ENCODE peak calls at places on chromosome 1, in eight cellular contexts. One of them, this sample, is unnamed. For H3K4me1, the result is how much of the 10 kb centered on the place peaks cover.

GRCh38 chr1:247905899-247906503 is 10.6 kb downstream of the OR2W3 start:
- DNase-seq in ovary: no peak
- DNase-seq in endothelial cell of umbilical vein: no peak
- DNase-seq in MM.1S: no peak
- DNase-seq in fibroblast of lung: no peak
- DNase-seq in esophagus squamous epithelium: no peak
- DNase-seq in iPS DF 6.9: no peak
- DNase-seq in neuronal stem cell: no peak
- DNase-seq in this sample: no peak

GRCh38 chr1:26016258-26016943 is 5.2 kb upstream of the EXTL1 start:
- DNase-seq in ovary: no peak
- DNase-seq in endothelial cell of umbilical vein: no peak
- DNase-seq in MM.1S: no peak
- DNase-seq in fibroblast of lung: no peak
- DNase-seq in esophagus squamous epithelium: no peak
- DNase-seq in iPS DF 6.9: no peak
- DNase-seq in neuronal stem cell: no peak
- DNase-seq in this sample: no peak

GRCh38 chr1:214331827-214332423 is 51.0 kb downstream of the SMYD2 start:
- DNase-seq in ovary: no peak
- DNase-seq in endothelial cell of umbilical vein: peak
- DNase-seq in MM.1S: peak
- DNase-seq in fibroblast of lung: peak
- DNase-seq in esophagus squamous epithelium: no peak
- DNase-seq in iPS DF 6.9: no peak
- DNase-seq in neuronal stem cell: no peak
- DNase-seq in this sample: peak

GRCh38 chr1:1033009-1033587 is 13.2 kb downstream of the AGRN start:
- DNase-seq in ovary: peak
- DNase-seq in endothelial cell of umbilical vein: peak
- DNase-seq in MM.1S: peak
- DNase-seq in fibroblast of lung: peak
- DNase-seq in esophagus squamous epithelium: peak
- DNase-seq in iPS DF 6.9: peak
- DNase-seq in neuronal stem cell: peak
- DNase-seq in this sample: peak

GRCh38 chr1:231460614-231461013 is 38.5 kb upstream of the EGLN1 start:
- DNase-seq in ovary: no peak
- DNase-seq in endothelial cell of umbilical vein: no peak
- DNase-seq in MM.1S: peak
- DNase-seq in fibroblast of lung: no peak
- DNase-seq in esophagus squamous epithelium: no peak
- DNase-seq in iPS DF 6.9: no peak
- DNase-seq in neuronal stem cell: no peak
- DNase-seq in this sample: no peak

GRCh38 chr1:155706101-155706619 is 17.3 kb downstream of the DAP3 start:
- DNase-seq in ovary: no peak
- DNase-seq in endothelial cell of umbilical vein: no peak
- DNase-seq in MM.1S: no peak
- DNase-seq in fibroblast of lung: peak
- DNase-seq in esophagus squamous epithelium: no peak
- DNase-seq in iPS DF 6.9: no peak
- DNase-seq in neuronal stem cell: no peak
- DNase-seq in this sample: no peak

GRCh38 chr1:209585197-209585596 is 1.7 kb downstream of the CAMK1G start:
- DNase-seq in ovary: no peak
- DNase-seq in endothelial cell of umbilical vein: no peak
- DNase-seq in MM.1S: no peak
- DNase-seq in fibroblast of lung: no peak
- DNase-seq in esophagus squamous epithelium: no peak
- DNase-seq in iPS DF 6.9: no peak
- DNase-seq in neuronal stem cell: no peak
- DNase-seq in this sample: no peak

GRCh38 chr1:204465469-204466415 is 28.9 kb downstream of the PIK3C2B start:
- DNase-seq in ovary: no peak
- DNase-seq in endothelial cell of umbilical vein: peak
- DNase-seq in MM.1S: no peak
- DNase-seq in fibroblast of lung: no peak
- DNase-seq in esophagus squamous epithelium: no peak
- DNase-seq in iPS DF 6.9: no peak
- DNase-seq in neuronal stem cell: no peak
- DNase-seq in this sample: no peak

GRCh38 chr1:7491818-7492173 is 279.3 kb upstream of the VAMP3 start:
- DNase-seq in ovary: no peak
- DNase-seq in endothelial cell of umbilical vein: no peak
- DNase-seq in MM.1S: no peak
- DNase-seq in fibroblast of lung: no peak
- DNase-seq in esophagus squamous epithelium: no peak
- DNase-seq in iPS DF 6.9: no peak
- DNase-seq in neuronal stem cell: no peak
- DNase-seq in this sample: no peak

GRCh38 chr1:29698033-29698432 is 461.7 kb downstream of the PTPRU start:
- DNase-seq in ovary: no peak
- DNase-seq in endothelial cell of umbilical vein: no peak
- DNase-seq in MM.1S: no peak
- DNase-seq in fibroblast of lung: peak
- DNase-seq in esophagus squamous epithelium: no peak
- DNase-seq in iPS DF 6.9: no peak
- DNase-seq in neuronal stem cell: peak
- DNase-seq in this sample: no peak

GRCh38 chr1:245873068-245873467 is 634.0 kb downstream of the SMYD3 start:
- DNase-seq in ovary: no peak
- DNase-seq in endothelial cell of umbilical vein: no peak
- DNase-seq in MM.1S: no peak
- DNase-seq in fibroblast of lung: no peak
- DNase-seq in esophagus squamous epithelium: no peak
- DNase-seq in iPS DF 6.9: no peak
- DNase-seq in neuronal stem cell: no peak
- DNase-seq in this sample: no peak

GRCh38 chr1:5992814-5993552 is 758 bp upstream of the NPHP4 start:
- DNase-seq in ovary: peak
- DNase-seq in endothelial cell of umbilical vein: no peak
- DNase-seq in MM.1S: peak
- DNase-seq in fibroblast of lung: no peak
- DNase-seq in esophagus squamous epithelium: no peak
- DNase-seq in iPS DF 6.9: no peak
- DNase-seq in neuronal stem cell: no peak
- DNase-seq in this sample: no peak

GRCh38 chr1:241825581-241825980 is 22.4 kb upstream of the EXO1 start:
- DNase-seq in ovary: no peak
- DNase-seq in endothelial cell of umbilical vein: no peak
- DNase-seq in MM.1S: peak
- DNase-seq in fibroblast of lung: peak
- DNase-seq in esophagus squamous epithelium: no peak
- DNase-seq in iPS DF 6.9: no peak
- DNase-seq in neuronal stem cell: no peak
- DNase-seq in this sample: no peak

GRCh38 chr1:38013027-38013588 is 574 bp downstream of the UTP11 start:
- DNase-seq in ovary: no peak
- DNase-seq in endothelial cell of umbilical vein: no peak
- DNase-seq in MM.1S: no peak
- DNase-seq in fibroblast of lung: peak
- DNase-seq in esophagus squamous epithelium: no peak
- DNase-seq in iPS DF 6.9: no peak
- DNase-seq in neuronal stem cell: no peak
- DNase-seq in this sample: no peak

GRCh38 chr1:212597495-212597894 is 11.1 kb upstream of the ATF3 start:
- DNase-seq in ovary: no peak
- DNase-seq in endothelial cell of umbilical vein: no peak
- DNase-seq in MM.1S: no peak
- DNase-seq in fibroblast of lung: peak
- DNase-seq in esophagus squamous epithelium: no peak
- DNase-seq in iPS DF 6.9: no peak
- DNase-seq in neuronal stem cell: no peak
- DNase-seq in this sample: no peak

GRCh38 chr1:175232335-175232734 is 39.8 kb upstream of the KIAA0040 start:
- DNase-seq in ovary: no peak
- DNase-seq in endothelial cell of umbilical vein: no peak
- DNase-seq in MM.1S: no peak
- DNase-seq in fibroblast of lung: no peak
- DNase-seq in esophagus squamous epithelium: no peak
- DNase-seq in iPS DF 6.9: no peak
- DNase-seq in neuronal stem cell: no peak
- DNase-seq in this sample: peak

GRCh38 chr1:6483761-6484117 is 7.7 kb downstream of the PLEKHG5 start:
- DNase-seq in ovary: no peak
- DNase-seq in endothelial cell of umbilical vein: no peak
- DNase-seq in MM.1S: no peak
- DNase-seq in fibroblast of lung: no peak
- DNase-seq in esophagus squamous epithelium: no peak
- DNase-seq in iPS DF 6.9: no peak
- DNase-seq in neuronal stem cell: no peak
- DNase-seq in this sample: no peak

GRCh38 chr1:158087320-158087927 is 93.3 kb upstream of the CD1D start:
- DNase-seq in ovary: peak
- DNase-seq in endothelial cell of umbilical vein: peak
- DNase-seq in MM.1S: peak
- DNase-seq in fibroblast of lung: peak
- DNase-seq in esophagus squamous epithelium: no peak
- DNase-seq in iPS DF 6.9: peak
- DNase-seq in neuronal stem cell: peak
- DNase-seq in this sample: no peak

GRCh38 chr1:47751188-47751587 is 246.0 kb downstream of the TRABD2B start:
- DNase-seq in ovary: no peak
- DNase-seq in endothelial cell of umbilical vein: no peak
- DNase-seq in MM.1S: no peak
- DNase-seq in fibroblast of lung: no peak
- DNase-seq in esophagus squamous epithelium: no peak
- DNase-seq in iPS DF 6.9: no peak
- DNase-seq in neuronal stem cell: no peak
- DNase-seq in this sample: no peak

GRCh38 chr1:177891809-177892208 is 78.0 kb downstream of the SEC16B start:
- DNase-seq in ovary: no peak
- DNase-seq in endothelial cell of umbilical vein: no peak
- DNase-seq in MM.1S: no peak
- DNase-seq in fibroblast of lung: no peak
- DNase-seq in esophagus squamous epithelium: no peak
- DNase-seq in iPS DF 6.9: no peak
- DNase-seq in neuronal stem cell: no peak
- DNase-seq in this sample: no peak

GRCh38 chr1:39926820-39927219 is 25.1 kb upstream of the MYCL start:
- DNase-seq in ovary: no peak
- DNase-seq in endothelial cell of umbilical vein: no peak
- DNase-seq in MM.1S: no peak
- DNase-seq in fibroblast of lung: no peak
- DNase-seq in esophagus squamous epithelium: no peak
- DNase-seq in iPS DF 6.9: no peak
- DNase-seq in neuronal stem cell: no peak
- DNase-seq in this sample: no peak

GRCh38 chr1:181111559-181111958 is 23.1 kb downstream of the IER5 start:
- DNase-seq in ovary: no peak
- DNase-seq in endothelial cell of umbilical vein: no peak
- DNase-seq in MM.1S: no peak
- DNase-seq in fibroblast of lung: peak
- DNase-seq in esophagus squamous epithelium: no peak
- DNase-seq in iPS DF 6.9: no peak
- DNase-seq in neuronal stem cell: no peak
- DNase-seq in this sample: no peak
- H3K4me1 ChIP-seq in ovary: under half
- H3K4me1 ChIP-seq in endothelial cell of umbilical vein: under half
- H3K4me1 ChIP-seq in MM.1S: under half
- H3K4me1 ChIP-seq in fibroblast of lung: under half
- H3K4me1 ChIP-seq in esophagus squamous epithelium: half or more
- H3K4me1 ChIP-seq in iPS DF 6.9: under half
- H3K4me1 ChIP-seq in neuronal stem cell: under half
- H3K4me1 ChIP-seq in this sample: under half

GRCh38 chr1:43833013-43833412 is 100.6 kb upstream of the ARTN start:
- DNase-seq in ovary: no peak
- DNase-seq in endothelial cell of umbilical vein: no peak
- DNase-seq in MM.1S: no peak
- DNase-seq in fibroblast of lung: no peak
- DNase-seq in esophagus squamous epithelium: no peak
- DNase-seq in iPS DF 6.9: no peak
- DNase-seq in neuronal stem cell: no peak
- DNase-seq in this sample: no peak
- H3K27ac ChIP-seq in ovary: no peak
- H3K27ac ChIP-seq in endothelial cell of umbilical vein: no peak
- H3K27ac ChIP-seq in MM.1S: peak
- H3K27ac ChIP-seq in fibroblast of lung: no peak
- H3K27ac ChIP-seq in esophagus squamous epithelium: no peak
- H3K27ac ChIP-seq in iPS DF 6.9: no peak
- H3K27ac ChIP-seq in neuronal stem cell: no peak
- H3K27ac ChIP-seq in this sample: no peak

GRCh38 chr1:156727492-156727891 is 777 bp upstream of the METTL25B start:
- DNase-seq in ovary: no peak
- DNase-seq in endothelial cell of umbilical vein: no peak
- DNase-seq in MM.1S: no peak
- DNase-seq in fibroblast of lung: no peak
- DNase-seq in esophagus squamous epithelium: no peak
- DNase-seq in iPS DF 6.9: no peak
- DNase-seq in neuronal stem cell: no peak
- DNase-seq in this sample: no peak
- H3K4me1 ChIP-seq in ovary: under half
- H3K4me1 ChIP-seq in endothelial cell of umbilical vein: under half
- H3K4me1 ChIP-seq in MM.1S: under half
- H3K4me1 ChIP-seq in fibroblast of lung: under half
- H3K4me1 ChIP-seq in esophagus squamous epithelium: half or more
- H3K4me1 ChIP-seq in iPS DF 6.9: under half
- H3K4me1 ChIP-seq in neuronal stem cell: under half
- H3K4me1 ChIP-seq in this sample: under half

GRCh38 chr1:244339776-244340175 is 111.9 kb downstream of the ADSS2 start:
- DNase-seq in ovary: no peak
- DNase-seq in endothelial cell of umbilical vein: no peak
- DNase-seq in MM.1S: no peak
- DNase-seq in fibroblast of lung: no peak
- DNase-seq in esophagus squamous epithelium: no peak
- DNase-seq in iPS DF 6.9: no peak
- DNase-seq in neuronal stem cell: no peak
- DNase-seq in this sample: no peak

GRCh38 chr1:244335456-244335855 is 116.3 kb downstream of the ADSS2 start:
- DNase-seq in ovary: no peak
- DNase-seq in endothelial cell of umbilical vein: no peak
- DNase-seq in MM.1S: no peak
- DNase-seq in fibroblast of lung: no peak
- DNase-seq in esophagus squamous epithelium: no peak
- DNase-seq in iPS DF 6.9: no peak
- DNase-seq in neuronal stem cell: no peak
- DNase-seq in this sample: no peak

GRCh38 chr1:244336232-244336899 is 115.3 kb downstream of the ADSS2 start:
- DNase-seq in ovary: no peak
- DNase-seq in endothelial cell of umbilical vein: no peak
- DNase-seq in MM.1S: no peak
- DNase-seq in fibroblast of lung: no peak
- DNase-seq in esophagus squamous epithelium: no peak
- DNase-seq in iPS DF 6.9: no peak
- DNase-seq in neuronal stem cell: no peak
- DNase-seq in this sample: no peak

GRCh38 chr1:244338996-244339692 is 112.6 kb downstream of the ADSS2 start:
- DNase-seq in ovary: no peak
- DNase-seq in endothelial cell of umbilical vein: no peak
- DNase-seq in MM.1S: no peak
- DNase-seq in fibroblast of lung: no peak
- DNase-seq in esophagus squamous epithelium: no peak
- DNase-seq in iPS DF 6.9: no peak
- DNase-seq in neuronal stem cell: no peak
- DNase-seq in this sample: no peak

DNA sequence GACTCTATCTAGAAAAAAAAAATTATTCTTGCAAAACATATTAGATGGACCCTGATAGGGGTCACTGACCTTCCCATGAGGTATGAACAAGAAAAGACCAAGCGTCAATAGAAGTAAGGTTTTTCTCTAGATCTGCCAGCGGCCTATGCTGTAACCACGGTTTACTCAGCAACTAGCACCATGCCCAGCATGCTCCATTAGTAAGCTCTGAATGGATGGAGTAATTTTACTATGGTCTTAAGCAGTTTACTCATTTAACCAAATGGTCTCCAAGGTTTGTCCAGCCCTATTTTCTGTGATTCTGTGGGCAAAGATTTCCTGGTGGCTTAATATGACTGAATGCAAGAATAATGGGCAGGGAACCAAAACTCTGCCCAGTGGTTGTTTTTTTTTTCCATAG is 113.9 kb downstream of the ADSS2 start:
- DNase-seq in ovary: no peak
- DNase-seq in endothelial cell of umbilical vein: no peak
- DNase-seq in MM.1S: no peak
- DNase-seq in fibroblast of lung: no peak
- DNase-seq in esophagus squamous epithelium: no peak
- DNase-seq in iPS DF 6.9: no peak
- DNase-seq in neuronal stem cell: no peak
- DNase-seq in this sample: no peak
- H3K27ac ChIP-seq in ovary: no peak
- H3K27ac ChIP-seq in endothelial cell of umbilical vein: no peak
- H3K27ac ChIP-seq in MM.1S: no peak
- H3K27ac ChIP-seq in fibroblast of lung: no peak
- H3K27ac ChIP-seq in esophagus squamous epithelium: no peak
- H3K27ac ChIP-seq in iPS DF 6.9: no peak
- H3K27ac ChIP-seq in neuronal stem cell: no peak
- H3K27ac ChIP-seq in this sample: no peak